ENCODE peak calls at places on chromosomes 13 and 19, in nine cellular contexts. M is mucosa of gallbladder; Z is GM23338; K is fibroblast of mammary gland; W is activated naive CD8-positive, alpha-beta T cell treated with anti-CD3 and anti-CD28 coated beads, Interleukin-2, amount 50 U/mL, for 24 hours; C is naive thymus-derived CD4-positive, alpha-beta T cell; T is NCI-H1436; R is AG08395; H is pancreas. Q is an unnamed sample.
A peak's percentile ranks its signal among the peaks of the same experiment; 100 is the strongest.

GRCh38 chr13:33787051-33787591 is 30.8 kb upstream of the RFC3 start:
- DNase-seq in W (peak; percentile 3), K (peak; percentile 7), M (no peak), T (no peak), R (no peak), Z (no peak), H (no peak), C (no peak), Q (no peak)

GRCh38 chr19:42480335-42481095 is 37.8 kb upstream of the CXCL17 start:
- DNase-seq in H (peak; percentile 17), K (peak; percentile 40), Z (no peak), M (peak; percentile 18), C (no peak), R (peak; percentile 58), W (peak; percentile 20), T (no peak), Q (no peak)

GRCh38 chr19:50003810-50004419 is 21.3 kb downstream of the VRK3 start:
- DNase-seq in W (peak; percentile 47), T (no peak), M (no peak), H (no peak), K (peak; percentile 80), Z (no peak), R (peak; percentile 98), C (no peak), Q (no peak)

GRCh38 chr19:2456301-2456570 is 523 bp downstream of the LMNB2 start:
- DNase-seq in K (no peak), T (no peak), M (no peak), W (no peak), R (no peak), C (peak; percentile 40), H (no peak), Z (no peak), Q (no peak)

GRCh38 chr19:43634877-43635560 is 4.6 kb downstream of the CADM4 start:
- DNase-seq in C (no peak), M (no peak), Z (peak; percentile 77), R (no peak), K (peak; percentile 47), W (no peak), H (no peak), T (peak; percentile 2), Q (no peak)

GRCh38 chr13:100898431-100898830 is 223.8 kb upstream of the TMTC4 start:
- DNase-seq in H (no peak), Z (no peak), C (no peak), T (no peak), W (no peak), K (peak; percentile 79), M (no peak), R (no peak), Q (peak; percentile 83)

GRCh38 chr13:97344250-97345175 is 89.5 kb upstream of the RAP2A start:
- DNase-seq in K (peak; percentile 75), Z (peak; percentile 66), W (peak; percentile 46), C (no peak), M (peak; percentile 53), T (peak; percentile 63), H (peak; percentile 62), R (peak; percentile 55), Q (peak; percentile 61)

GRCh38 chr13:100627142-100627541 is 38.6 kb upstream of the GGACT start:
- DNase-seq in T (no peak), R (no peak), H (no peak), W (no peak), C (no peak), K (no peak), M (no peak), Z (no peak), Q (no peak)

GRCh38 chr13:41054212-41054877 is 7.0 kb upstream of the WBP4 start:
- DNase-seq in W (peak; percentile 29), Z (peak; percentile 63), K (peak; percentile 77), R (peak; percentile 29), M (peak; percentile 30), C (peak; percentile 57), H (no peak), T (no peak), Q (peak; percentile 1)

GRCh38 chr19:33133438-33134031 is 1.6 kb downstream of the WDR88 start:
- DNase-seq in H (peak; percentile 27), W (no peak), M (no peak), R (no peak), Z (peak; percentile 51), K (peak; percentile 36), C (no peak), T (no peak), Q (no peak)

GRCh38 chr13:45501175-45501526 is 36.4 kb downstream of the COG3 start:
- DNase-seq in W (no peak), M (no peak), C (no peak), Z (no peak), R (no peak), T (no peak), K (no peak), H (no peak), Q (no peak)

GRCh38 chr19:53246498-53246897 is 8.2 kb downstream of the ZNF677 start:
- DNase-seq in Z (no peak), T (no peak), H (no peak), W (no peak), M (no peak), C (no peak), K (no peak), R (no peak), Q (no peak)

GRCh38 chr13:34430294-34430693 is 511.8 kb upstream of the NBEA start:
- DNase-seq in Z (no peak), R (peak; percentile 15), K (peak; percentile 21), C (no peak), W (no peak), M (no peak), H (no peak), T (no peak), Q (no peak)

GRCh38 chr13:31775686-31776085 is 36.4 kb downstream of the RXFP2 start:
- DNase-seq in K (peak; percentile 76), W (no peak), R (no peak), H (no peak), M (peak; percentile 24), Z (no peak), C (no peak), T (no peak), Q (no peak)